ENCODE peak calls at places on chromosomes 3 and 15, in four cellular contexts. P, Y, L and X are unnamed samples.
A peak's percentile ranks its signal among the peaks of the same experiment; 100 is the strongest.

GRCh38 chr3:39138804-39139415 is 14.5 kb downstream of the CSRNP1 start:
- DNase-seq in P (peak; percentile 49), Y (no peak), L (no peak), X (no peak)

GRCh38 chr3:172868565-172869172 is 118.1 kb downstream of the ECT2 start:
- DNase-seq in P (no peak), Y (peak; percentile 13), L (no peak), X (no peak)

GRCh38 chr3:157369712-157370447 is 66.8 kb upstream of the PTX3 start:
- DNase-seq in P (no peak), Y (peak; percentile 68), L (no peak), X (peak; percentile 8)

GRCh38 chr3:142117052-142117451 is 32.3 kb downstream of the TFDP2 start:
- DNase-seq in P (no peak), Y (peak; percentile 58), L (no peak), X (peak; percentile 3)

GRCh38 chr15:43204016-43204901 is 16.6 kb downstream of the EPB42 start:
- DNase-seq in P (peak; percentile 86), Y (peak; percentile 78), L (no peak), X (peak; percentile 54)

GRCh38 chr3:59857589-59858346 is 807.9 kb upstream of the CFAP20DC start:
- DNase-seq in P (peak; percentile 88), Y (peak; percentile 92), L (no peak), X (peak; percentile 88)

GRCh38 chr3:183895296-183895695 is 10.6 kb upstream of the PARL start:
- DNase-seq in P (peak; percentile 60), Y (peak; percentile 79), L (no peak), X (peak; percentile 69)

GRCh38 chr15:25989327-25989726 is 126.2 kb upstream of the ATP10A start:
- DNase-seq in P (peak; percentile 69), Y (no peak), L (no peak), X (no peak)

GRCh38 chr3:107987036-107987557 is 103.7 kb downstream of the CD47 start:
- DNase-seq in P (no peak), Y (peak; percentile 99), L (peak; percentile 73), X (peak; percentile 96)

GRCh38 chr15:45114076-45114750 is at the start of the genes DUOX2 and DUOXA2:
- DNase-seq in P (peak; percentile 53), Y (no peak), L (no peak), X (no peak)

GRCh38 chr3:103862415-103862814 is 1427.6 kb downstream of the ZPLD1 start:
- DNase-seq in P (no peak), Y (no peak), L (no peak), X (no peak)
- TF ChIP-seq CTCF in P (no peak), Y (no peak), L (no peak), X (no peak)

GRCh38 chr15:77901921-77902750 is 175.4 kb downstream of the TBC1D2B start:
- DNase-seq in P (peak; percentile 66), Y (no peak), L (no peak), X (no peak)
- TF ChIP-seq CTCF in P (peak; percentile 58), Y (peak; percentile 32), L (peak; percentile 23), X (peak; percentile 13)

GRCh38 chr3:409011-409410 is 212.4 kb downstream of the CHL1 start:
- DNase-seq in P (no peak), Y (no peak), L (no peak), X (no peak)

GRCh38 chr3:411183-411681 is 214.7 kb downstream of the CHL1 start:
- DNase-seq in P (no peak), Y (no peak), L (no peak), X (no peak)

DNA sequence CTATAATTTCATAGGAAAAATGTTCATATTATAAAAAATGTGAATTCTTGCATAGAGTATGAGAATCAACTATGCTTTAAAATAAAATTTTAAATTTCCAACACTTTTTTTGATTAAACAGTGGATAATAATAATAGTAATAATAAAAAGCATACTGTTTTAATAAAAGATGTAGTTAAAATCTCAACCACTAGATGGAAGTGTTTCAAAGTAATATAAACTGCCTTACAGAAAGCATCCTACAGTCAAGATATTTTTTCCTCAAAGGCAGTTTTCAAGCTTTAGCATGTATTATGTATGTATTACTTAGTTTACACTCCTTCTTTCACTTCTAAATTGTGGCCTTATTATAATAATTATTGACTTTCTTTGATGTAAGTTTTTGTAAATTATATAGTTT is 217.5 kb downstream of the CHL1 start:
- DNase-seq in P (no peak), Y (peak; percentile 30), L (no peak), X (peak; percentile 10)
- TF ChIP-seq CTCF in P (peak; percentile 78), Y (peak; percentile 43), L (no peak), X (no peak)

GRCh38 chr3:197547618-197548017 is 8.2 kb downstream of the BDH1 start:
- DNase-seq in P (peak; percentile 86), Y (no peak), L (no peak), X (no peak)

GRCh38 chr3:197549261-197549885 is 6.4 kb downstream of the BDH1 start:
- DNase-seq in P (peak; percentile 66), Y (peak; percentile 48), L (no peak), X (no peak)

GRCh38 chr3:197545111-197545510 is 10.7 kb downstream of the BDH1 start:
- DNase-seq in P (no peak), Y (no peak), L (no peak), X (no peak)

GRCh38 chr3:197547206-197547605 is 8.6 kb downstream of the BDH1 start:
- DNase-seq in P (peak; percentile 73), Y (no peak), L (no peak), X (no peak)

DNA sequence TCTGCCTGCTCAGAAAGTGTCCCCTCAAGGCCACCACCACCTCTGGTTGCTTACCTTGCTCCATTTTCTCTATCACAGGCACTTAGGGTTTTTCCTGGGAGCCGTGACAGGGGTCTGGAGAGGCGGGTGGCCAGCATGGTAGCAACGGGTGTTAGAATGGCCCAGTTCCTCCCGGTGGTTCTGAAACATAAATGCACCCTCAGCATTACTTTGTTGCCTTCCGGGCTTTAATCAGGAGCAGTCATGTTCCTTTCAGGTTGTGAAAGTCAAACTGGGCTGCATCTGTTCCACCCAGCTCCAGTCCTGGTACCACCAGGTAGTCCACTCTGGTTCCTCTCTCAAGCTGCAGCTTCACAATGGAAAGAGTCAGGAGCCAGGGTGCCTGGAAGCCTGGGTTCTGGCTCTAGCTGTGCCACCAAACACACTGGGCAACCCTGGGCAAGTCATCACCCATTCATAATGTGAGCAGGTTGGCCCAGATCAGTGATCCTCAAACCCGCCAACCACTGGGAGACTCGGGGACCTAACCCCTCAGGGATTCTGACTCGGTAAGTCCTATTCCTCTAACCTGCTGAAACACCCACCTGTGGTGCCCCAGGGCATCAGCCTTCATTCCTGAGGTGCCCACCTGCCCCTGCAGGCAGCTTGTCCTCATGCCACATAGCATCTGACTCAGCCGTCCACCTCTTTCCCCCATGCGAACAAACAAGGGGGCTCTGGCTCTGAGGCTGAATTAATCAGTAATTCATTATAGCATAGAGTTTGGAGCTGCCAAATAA is 9.3 kb downstream of the BDH1 start:
- DNase-seq in P (no peak), Y (no peak), L (peak; percentile 96), X (no peak)
- TF ChIP-seq CTCF in P (no peak), Y (no peak), L (no peak), X (no peak)